ENCODE peak calls at places on chromosomes 7 and 10, in nine cellular contexts. G is neuronal stem cell; B is IMR-90; F is CD8-positive, alpha-beta memory T cell; S is ovary; L is upper lobe of right lung; U is H9; R is uterus; K is aorta. M is an unnamed sample.

GRCh38 chr10:70887804-70888800 is at the start of gene PCBD1:
- DNase-seq in G (peak; percentile 59), B (peak; percentile 36), F (peak; percentile 69), S (peak; percentile 74), L (peak; percentile 91), U (peak; percentile 72), R (peak; percentile 73), K (peak; percentile 85), M (peak; percentile 88)

GRCh38 chr10:10677479-10677878 is 340.2 kb upstream of the CELF2 start:
- DNase-seq in G (peak; percentile 42), B (peak; percentile 80), F (no peak), S (peak; percentile 19), L (peak; percentile 74), U (peak; percentile 77), R (peak; percentile 43), K (peak; percentile 70), M (peak; percentile 90)

GRCh38 chr10:66837990-66838389 is 87.8 kb upstream of the LRRTM3 start:
- DNase-seq in G (no peak), B (peak; percentile 61), F (no peak), S (no peak), L (no peak), U (no peak), R (no peak), K (no peak), M (peak; percentile 40)

GRCh38 chr10:59271160-59271559 is 91.2 kb downstream of the FAM13C start:
- DNase-seq in G (no peak), B (no peak), F (no peak), S (no peak), L (no peak), U (no peak), R (no peak), K (no peak), M (no peak)

GRCh38 chr10:33152146-33152545 is 182.3 kb downstream of the NRP1 start:
- DNase-seq in G (no peak), B (no peak), F (no peak), S (peak; percentile 62), L (no peak), U (no peak), R (peak; percentile 31), K (no peak), M (no peak)

GRCh38 chr7:32658034-32658944 is 163.0 kb downstream of the AVL9 start:
- DNase-seq in G (no peak), B (peak; percentile 43), F (no peak), S (no peak), L (no peak), U (no peak), R (no peak), K (no peak), M (no peak)

GRCh38 chr10:60917331-60918280 is 26.4 kb downstream of the RHOBTB1 start:
- DNase-seq in G (no peak), B (peak; percentile 27), F (no peak), S (no peak), L (no peak), U (no peak), R (no peak), K (no peak), M (no peak)

GRCh38 chr10:49552277-49552676 is 13.4 kb upstream of the ERCC6 start:
- DNase-seq in G (no peak), B (peak; percentile 81), F (no peak), S (no peak), L (no peak), U (no peak), R (no peak), K (no peak), M (peak; percentile 86)

GRCh38 chr10:29322918-29323317 is 34.0 kb downstream of the LYZL1 start:
- DNase-seq in G (no peak), B (no peak), F (no peak), S (no peak), L (no peak), U (no peak), R (no peak), K (no peak), M (no peak)

GRCh38 chr7:142811154-142811737 is 40.5 kb downstream of the PRSS2 start:
- DNase-seq in G (peak; percentile 41), B (peak; percentile 54), F (peak; percentile 81), S (no peak), L (no peak), U (no peak), R (no peak), K (no peak), M (peak; percentile 60)

GRCh38 chr10:79383974-79384606 is 36.8 kb downstream of the PPIF start:
- DNase-seq in G (no peak), B (no peak), F (no peak), S (no peak), L (peak; percentile 60), U (peak; percentile 19), R (peak; percentile 34), K (peak; percentile 44), M (no peak)

GRCh38 chr7:136718191-136718590 is 150.3 kb upstream of the CHRM2 start:
- DNase-seq in G (no peak), B (no peak), F (no peak), S (no peak), L (no peak), U (no peak), R (no peak), K (no peak), M (no peak)

GRCh38 chr10:23391817-23392216 is 47.1 kb upstream of the OTUD1 start:
- DNase-seq in G (no peak), B (no peak), F (no peak), S (no peak), L (no peak), U (no peak), R (no peak), K (no peak), M (no peak)

GRCh38 chr10:17409170-17409733 is 45.1 kb downstream of the ST8SIA6 start:
- DNase-seq in G (no peak), B (peak; percentile 5), F (peak; percentile 41), S (no peak), L (no peak), U (no peak), R (no peak), K (no peak), M (no peak)

GRCh38 chr7:37255327-37255944 is 193.2 kb downstream of the ELMO1 start:
- DNase-seq in G (no peak), B (no peak), F (no peak), S (no peak), L (no peak), U (no peak), R (no peak), K (no peak), M (no peak)

GRCh38 chr10:47241946-47242900 is 57.8 kb upstream of the GDF10 start:
- DNase-seq in G (no peak), B (no peak), F (no peak), S (no peak), L (no peak), U (peak; percentile 25), R (no peak), K (no peak), M (no peak)

GRCh38 chr7:22346383-22347107 is 10.4 kb downstream of the RAPGEF5 start:
- DNase-seq in G (no peak), B (no peak), F (no peak), S (no peak), L (no peak), U (no peak), R (no peak), K (no peak), M (no peak)

GRCh38 chr7:149369497-149369896 is 91.4 kb downstream of the ZNF777 start:
- DNase-seq in G (no peak), B (no peak), F (no peak), S (no peak), L (no peak), U (no peak), R (no peak), K (no peak), M (no peak)

GRCh38 chr10:114876602-114877300 is 55.2 kb downstream of the FHIP2A start:
- DNase-seq in G (peak; percentile 59), B (peak; percentile 58), F (peak; percentile 0), S (peak; percentile 76), L (peak; percentile 79), U (peak; percentile 85), R (peak; percentile 71), K (peak; percentile 69), M (peak; percentile 81)

GRCh38 chr7:73423519-73424485 is 9.8 kb upstream of the FZD9 start:
- DNase-seq in G (peak; percentile 41), B (peak; percentile 26), F (no peak), S (no peak), L (no peak), U (peak; percentile 68), R (no peak), K (peak; percentile 58), M (no peak)

GRCh38 chr10:93707623-93708022 is 5.2 kb upstream of the FRA10AC1 start:
- DNase-seq in G (no peak), B (no peak), F (no peak), S (no peak), L (no peak), U (no peak), R (no peak), K (no peak), M (no peak)
- H3K27ac ChIP-seq in G (no peak overlapping the region), B (no peak overlapping the region), F (no peak overlapping the region), S (no peak overlapping the region), L (no peak overlapping the region), U (no peak overlapping the region), R (no peak overlapping the region), K (no peak overlapping the region), M (no peak overlapping the region)

GRCh38 chr7:121103579-121103978 is 115.1 kb downstream of the CPED1 start:
- DNase-seq in G (no peak), B (no peak), F (no peak), S (no peak), L (no peak), U (no peak), R (no peak), K (no peak), M (no peak)
- H3K27ac ChIP-seq in G (no peak overlapping the region), B (no peak overlapping the region), F (no peak overlapping the region), S (no peak overlapping the region), L (no peak overlapping the region), U (no peak overlapping the region), R (no peak overlapping the region), K (no peak overlapping the region), M (no peak overlapping the region)

GRCh38 chr7:42722726-42723125 is 189.1 kb downstream of the C7orf25 start:
- DNase-seq in G (no peak), B (no peak), F (no peak), S (no peak), L (no peak), U (no peak), R (no peak), K (no peak), M (no peak)
- H3K27ac ChIP-seq in G (no peak overlapping the region), B (no peak overlapping the region), F (no peak overlapping the region), S (no peak overlapping the region), L (no peak overlapping the region), U (no peak overlapping the region), R (no peak overlapping the region), K (no peak overlapping the region), M (no peak overlapping the region)

DNA sequence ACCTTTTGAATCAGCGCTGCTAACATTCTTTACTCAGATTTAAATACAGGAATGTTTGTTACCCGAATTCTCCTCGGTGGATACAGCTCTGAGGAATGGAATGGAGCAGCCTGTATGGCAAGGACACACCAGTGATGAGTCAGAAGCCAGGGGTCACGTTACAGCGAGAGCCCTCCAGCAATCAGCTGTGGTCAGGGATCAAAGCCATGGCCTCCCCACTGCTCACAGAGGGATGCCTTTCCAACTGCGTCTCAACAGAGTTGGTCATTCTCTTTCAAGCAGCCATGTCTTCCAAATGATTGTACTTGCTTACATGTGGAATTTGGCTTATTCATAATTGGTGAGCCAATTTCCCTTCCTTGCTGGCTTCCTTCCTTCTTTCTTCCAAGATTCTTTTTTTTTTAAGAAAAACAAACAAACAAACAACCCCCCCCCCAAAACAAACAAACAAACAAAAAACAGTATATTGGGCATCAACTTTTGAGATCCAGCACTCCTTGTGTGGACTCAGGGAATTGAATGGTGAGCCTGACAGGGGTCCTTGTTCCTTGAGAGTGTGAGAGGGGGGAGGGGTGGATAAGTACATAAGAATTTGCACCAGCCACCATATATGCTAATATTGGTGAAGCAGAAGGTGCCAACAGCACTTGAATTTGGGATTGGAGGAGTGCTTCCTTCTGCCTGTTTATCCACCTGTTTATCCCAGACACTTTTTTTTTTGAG is 100.2 kb downstream of the ATXN7L1 start:
- DNase-seq in G (no peak), B (peak; percentile 100), F (no peak), S (peak; percentile 80), L (no peak), U (peak; percentile 96), R (peak; percentile 65), K (peak; percentile 71), M (peak; percentile 39)
- H3K27ac ChIP-seq in G (no peak overlapping the region), B (peak overlapping the region; percentile 61), F (no peak overlapping the region), S (no peak overlapping the region), L (no peak overlapping the region), U (peak overlapping the region; percentile 74), R (no peak overlapping the region), K (no peak overlapping the region), M (no peak overlapping the region)

M was measured in cardiac muscle cell.